ENCODE peak calls at places on chromosomes 4 and X, in four cellular contexts. H, U, Z and S are unnamed samples.

GRCh38 chrX:14032383-14032782 is 2.7 kb upstream of the GEMIN8 start:
- DNase-seq in H (peak; percentile 61), U (peak; percentile 53), Z (no peak), S (peak; percentile 70)

GRCh38 chrX:68894142-68894512 is 65.3 kb downstream of the EFNB1 start:
- DNase-seq in H (no peak), U (no peak), Z (no peak), S (no peak)

GRCh38 chrX:118594697-118595420 is 99.2 kb downstream of the DOCK11 start:
- DNase-seq in H (no peak), U (no peak), Z (no peak), S (no peak)

GRCh38 chr4:30537462-30537861 is 182.7 kb upstream of the PCDH7 start:
- DNase-seq in H (peak; percentile 80), U (peak; percentile 7), Z (no peak), S (no peak)

GRCh38 chr4:129218897-129219296 is 122.9 kb downstream of the C4orf33 start:
- DNase-seq in H (peak; percentile 1), U (no peak), Z (no peak), S (no peak)

GRCh38 chr4:21512351-21512750 is 436.2 kb downstream of the KCNIP4 start:
- DNase-seq in H (peak; percentile 4), U (peak; percentile 26), Z (no peak), S (no peak)

GRCh38 chr4:20313237-20314030 is 61.7 kb downstream of the SLIT2 start:
- DNase-seq in H (no peak), U (peak; percentile 29), Z (peak; percentile 1), S (peak; percentile 9)

GRCh38 chr4:47972181-47972580 is 44.3 kb downstream of the CNGA1 start:
- DNase-seq in H (no peak), U (no peak), Z (peak; percentile 9), S (no peak)

GRCh38 chr4:147580396-147580795 is 36.8 kb upstream of the TMEM184C start:
- DNase-seq in H (peak; percentile 82), U (no peak), Z (no peak), S (no peak)

GRCh38 chr4:138193963-138194362 is 48.2 kb downstream of the SLC7A11 start:
- DNase-seq in H (no peak), U (no peak), Z (no peak), S (no peak)

GRCh38 chr4:16659694-16660093 is 238.8 kb downstream of the LDB2 start:
- DNase-seq in H (no peak), U (no peak), Z (no peak), S (no peak)

DNA sequence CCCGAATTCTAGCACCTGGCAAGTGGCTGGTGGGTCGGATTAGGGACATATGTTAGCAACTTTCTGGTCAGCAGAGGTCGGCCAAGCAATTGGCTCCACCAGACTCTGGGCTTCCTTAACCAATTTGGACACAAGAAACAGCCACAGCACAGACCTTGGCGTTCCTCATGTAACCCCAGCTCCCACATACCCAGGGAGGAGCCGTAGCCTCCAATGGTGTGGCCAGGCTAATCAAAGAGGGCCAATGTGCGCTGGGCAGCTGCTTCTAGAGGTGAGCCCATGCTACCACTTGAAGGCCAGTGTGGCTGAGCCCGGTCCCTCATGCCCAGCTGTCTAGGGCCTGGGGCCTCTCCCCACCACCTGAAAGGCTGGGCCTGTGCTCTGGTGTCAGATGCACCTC is 82.5 kb upstream of the MSX1 start:
- DNase-seq in H (no peak), U (no peak), Z (no peak), S (no peak)
- TF ChIP-seq ELK1 in H (no peak), U (no peak), Z (no peak), S (no peak)

DNA sequence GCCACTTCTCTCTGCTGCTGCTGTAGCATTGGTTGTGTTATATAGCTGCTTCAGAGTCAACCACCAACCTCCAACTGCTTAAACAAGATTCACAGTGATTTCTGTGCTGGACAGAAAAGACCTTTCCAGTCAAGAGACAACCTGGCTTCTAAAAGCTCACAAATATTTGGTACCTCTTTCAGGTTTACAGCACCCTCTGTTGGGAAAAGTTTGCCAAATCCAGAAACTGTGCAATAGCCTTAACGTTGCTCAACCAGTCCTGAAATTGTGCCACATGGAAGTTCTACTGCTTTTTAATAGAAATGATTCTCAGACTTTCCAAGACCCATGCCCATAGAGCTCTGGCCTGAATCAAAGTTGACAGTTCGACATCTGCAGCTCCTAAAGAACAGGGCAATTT is 842.1 kb upstream of the HTR2C start:
- DNase-seq in H (no peak), U (peak; percentile 10), Z (no peak), S (no peak)
- TF ChIP-seq ELK1 in H (no peak), U (no peak), Z (no peak), S (no peak)

GRCh38 chr4:155946486-155946885 is 7.2 kb downstream of the CTSO start:
- DNase-seq in H (peak; percentile 27), U (no peak), Z (no peak), S (no peak)

GRCh38 chr4:155943610-155944329 is 9.9 kb downstream of the CTSO start:
- DNase-seq in H (no peak), U (no peak), Z (no peak), S (no peak)

GRCh38 chr4:155944516-155944915 is 9.2 kb downstream of the CTSO start:
- DNase-seq in H (peak; percentile 40), U (no peak), Z (no peak), S (no peak)

GRCh38 chr4:155935389-155935986 is 18.2 kb downstream of the CTSO start:
- DNase-seq in H (no peak), U (no peak), Z (no peak), S (no peak)

DNA sequence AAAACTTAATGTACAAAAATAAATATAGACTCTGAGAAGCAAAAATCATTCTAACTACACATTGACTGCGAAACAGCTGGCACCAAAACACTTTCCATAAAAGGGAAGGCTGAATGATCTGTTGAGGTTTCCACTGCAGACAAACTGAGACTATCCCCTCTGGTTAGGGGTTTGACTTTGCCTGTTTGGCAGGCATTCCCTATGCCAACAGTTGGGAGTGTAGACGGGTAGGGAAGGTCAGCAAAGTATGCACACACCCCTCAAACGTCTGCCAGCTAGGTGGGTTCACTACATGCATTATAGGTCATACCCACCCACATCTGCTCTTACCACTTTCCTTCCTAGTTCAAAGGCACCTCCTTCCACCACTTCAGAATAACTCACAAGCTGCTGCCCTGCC is 12.6 kb downstream of the CTSO start:
- DNase-seq in H (no peak), U (no peak), Z (no peak), S (no peak)
- TF ChIP-seq ELK1 in H (no peak), U (no peak), Z (no peak), S (no peak)

GRCh38 chrX:42694260-42694815 is 83.6 kb downstream of the PPP1R2C start:
- DNase-seq in H (no peak), U (peak; percentile 1), Z (no peak), S (no peak)
- TF ChIP-seq ELK1 in H (no peak), U (no peak), Z (no peak), S (no peak)

GRCh38 chrX:41490446-41490845 is 43.3 kb downstream of the NYX start:
- DNase-seq in H (peak; percentile 80), U (no peak), Z (no peak), S (no peak)

GRCh38 chrX:41491267-41492004 is 44.3 kb downstream of the NYX start:
- DNase-seq in H (peak; percentile 96), U (peak; percentile 49), Z (no peak), S (no peak)
- TF ChIP-seq ELK1 in H (no peak), U (no peak), Z (no peak), S (no peak)

GRCh38 chr4:8227201-8227770 is 28.2 kb downstream of the SH3TC1 start:
- DNase-seq in H (no peak), U (no peak), Z (no peak), S (no peak)

GRCh38 chr4:8224596-8225289 is 25.7 kb downstream of the SH3TC1 start:
- DNase-seq in H (no peak), U (no peak), Z (no peak), S (no peak)

GRCh38 chr4:8225290-8225625 is 26.2 kb downstream of the SH3TC1 start:
- DNase-seq in H (no peak), U (no peak), Z (no peak), S (no peak)

GRCh38 chr4:8227771-8228318 is 28.8 kb downstream of the SH3TC1 start:
- DNase-seq in H (no peak), U (no peak), Z (no peak), S (no peak)

GRCh38 chr4:8225704-8226443 is 26.8 kb downstream of the SH3TC1 start:
- DNase-seq in H (no peak), U (peak; percentile 15), Z (no peak), S (no peak)
- TF ChIP-seq ELK1 in H (no peak), U (no peak), Z (no peak), S (no peak)